ENCODE peak calls at places on chromosomes 3 and 15, in four cellular contexts. One of them, this sample, is unnamed.

GRCh38 chr15:82999905-83000671 is 11.4 kb downstream of the C15orf40 start:
- DNase-seq in SK-N-MC: peak
- DNase-seq in HepG2: peak
- DNase-seq in HCT116: no peak
- DNase-seq in this sample: peak

GRCh38 chr3:115325539-115325938 is 178.5 kb upstream of the ZBTB20 start:
- DNase-seq in HepG2: peak
- DNase-seq in SK-N-MC: no peak
- DNase-seq in HCT116: no peak
- DNase-seq in this sample: no peak

GRCh38 chr3:192641911-192642310 is 85.4 kb downstream of the FGF12 start:
- DNase-seq in SK-N-MC: no peak
- DNase-seq in HCT116: no peak
- DNase-seq in HepG2: no peak
- DNase-seq in this sample: no peak

GRCh38 chr15:49439678-49440375 is 16.8 kb downstream of the FGF7 start:
- DNase-seq in HepG2: no peak
- DNase-seq in SK-N-MC: no peak
- DNase-seq in HCT116: no peak
- DNase-seq in this sample: no peak

GRCh38 chr3:102200126-102200525 is 234.7 kb upstream of the ZPLD1 start:
- DNase-seq in HCT116: no peak
- DNase-seq in SK-N-MC: no peak
- DNase-seq in HepG2: no peak
- DNase-seq in this sample: no peak

GRCh38 chr3:116127464-116127863 is 317.8 kb downstream of the LSAMP start:
- DNase-seq in HepG2: no peak
- DNase-seq in HCT116: no peak
- DNase-seq in SK-N-MC: no peak
- DNase-seq in this sample: no peak

GRCh38 chr3:127483902-127484591 is 106.5 kb downstream of the TPRA1 start:
- DNase-seq in HCT116: no peak
- DNase-seq in HepG2: no peak
- DNase-seq in SK-N-MC: no peak
- DNase-seq in this sample: peak

GRCh38 chr3:49616491-49616941 is 57.6 kb upstream of the APEH start:
- DNase-seq in HepG2: no peak
- DNase-seq in SK-N-MC: no peak
- DNase-seq in HCT116: no peak
- DNase-seq in this sample: no peak

GRCh38 chr15:25372298-25372697 is 66.5 kb downstream of the UBE3A start:
- DNase-seq in HepG2: no peak
- DNase-seq in HCT116: no peak
- DNase-seq in SK-N-MC: no peak
- DNase-seq in this sample: no peak

GRCh38 chr15:62440310-62440709 is 275.2 kb upstream of the C2CD4B start:
- DNase-seq in HepG2: no peak
- DNase-seq in HCT116: no peak
- DNase-seq in SK-N-MC: no peak
- DNase-seq in this sample: no peak

GRCh38 chr15:31100738-31101137 is 787 bp downstream of the TRPM1 start:
- DNase-seq in SK-N-MC: no peak
- DNase-seq in HepG2: no peak
- DNase-seq in HCT116: no peak
- DNase-seq in this sample: no peak

GRCh38 chr3:17151598-17152373 is 267.0 kb downstream of the PLCL2 start:
- DNase-seq in SK-N-MC: no peak
- DNase-seq in HepG2: no peak
- DNase-seq in HCT116: no peak
- DNase-seq in this sample: peak

GRCh38 chr3:170056710-170057454 is 19.1 kb downstream of the GPR160 start:
- DNase-seq in HCT116: no peak
- DNase-seq in HepG2: no peak
- DNase-seq in SK-N-MC: no peak
- DNase-seq in this sample: no peak

GRCh38 chr3:112499328-112499727 is at the start of gene BTLA:
- DNase-seq in HepG2: no peak
- DNase-seq in SK-N-MC: no peak
- DNase-seq in HCT116: no peak
- DNase-seq in this sample: no peak

GRCh38 chr3:299590-300301 is 103.2 kb downstream of the CHL1 start:
- DNase-seq in HepG2: no peak
- DNase-seq in HCT116: no peak
- DNase-seq in SK-N-MC: no peak
- DNase-seq in this sample: no peak

GRCh38 chr15:64050281-64051092 is 4.2 kb upstream of the DAPK2 start:
- DNase-seq in HCT116: no peak
- DNase-seq in HepG2: peak
- DNase-seq in SK-N-MC: no peak
- DNase-seq in this sample: no peak

GRCh38 chr3:18567293-18567692 is 142.2 kb upstream of the SATB1 start:
- DNase-seq in SK-N-MC: no peak
- DNase-seq in HepG2: no peak
- DNase-seq in HCT116: no peak
- DNase-seq in this sample: no peak

GRCh38 chr15:70566047-70566835 is 197.1 kb downstream of the UACA start:
- DNase-seq in SK-N-MC: no peak
- DNase-seq in HepG2: no peak
- DNase-seq in HCT116: no peak
- DNase-seq in this sample: no peak

GRCh38 chr3:47781326-47781684 is 388 bp downstream of the SMARCC1 start:
- DNase-seq in HCT116: no peak
- DNase-seq in SK-N-MC: no peak
- DNase-seq in HepG2: no peak
- DNase-seq in this sample: peak

GRCh38 chr15:89781891-89782618 is 5.9 kb downstream of the MESP2 start:
- DNase-seq in SK-N-MC: no peak
- DNase-seq in HepG2: peak
- DNase-seq in HCT116: peak
- DNase-seq in this sample: no peak

GRCh38 chr3:15903776-15904720 is 106.3 kb upstream of the ANKRD28 start:
- DNase-seq in HCT116: no peak
- DNase-seq in SK-N-MC: no peak
- DNase-seq in HepG2: no peak
- DNase-seq in this sample: no peak
- TF ChIP-seq POLR2AphosphoS5 in HCT116: no peak
- TF ChIP-seq POLR2AphosphoS5 in SK-N-MC: no peak
- TF ChIP-seq POLR2AphosphoS5 in HepG2: no peak
- TF ChIP-seq POLR2AphosphoS5 in this sample: no peak

GRCh38 chr3:177921153-177921552 is 615.1 kb upstream of the KCNMB2 start:
- DNase-seq in HCT116: no peak
- DNase-seq in SK-N-MC: no peak
- DNase-seq in HepG2: no peak
- DNase-seq in this sample: no peak
- TF ChIP-seq POLR2AphosphoS5 in HCT116: no peak
- TF ChIP-seq POLR2AphosphoS5 in SK-N-MC: no peak
- TF ChIP-seq POLR2AphosphoS5 in HepG2: no peak
- TF ChIP-seq POLR2AphosphoS5 in this sample: no peak

DNA sequence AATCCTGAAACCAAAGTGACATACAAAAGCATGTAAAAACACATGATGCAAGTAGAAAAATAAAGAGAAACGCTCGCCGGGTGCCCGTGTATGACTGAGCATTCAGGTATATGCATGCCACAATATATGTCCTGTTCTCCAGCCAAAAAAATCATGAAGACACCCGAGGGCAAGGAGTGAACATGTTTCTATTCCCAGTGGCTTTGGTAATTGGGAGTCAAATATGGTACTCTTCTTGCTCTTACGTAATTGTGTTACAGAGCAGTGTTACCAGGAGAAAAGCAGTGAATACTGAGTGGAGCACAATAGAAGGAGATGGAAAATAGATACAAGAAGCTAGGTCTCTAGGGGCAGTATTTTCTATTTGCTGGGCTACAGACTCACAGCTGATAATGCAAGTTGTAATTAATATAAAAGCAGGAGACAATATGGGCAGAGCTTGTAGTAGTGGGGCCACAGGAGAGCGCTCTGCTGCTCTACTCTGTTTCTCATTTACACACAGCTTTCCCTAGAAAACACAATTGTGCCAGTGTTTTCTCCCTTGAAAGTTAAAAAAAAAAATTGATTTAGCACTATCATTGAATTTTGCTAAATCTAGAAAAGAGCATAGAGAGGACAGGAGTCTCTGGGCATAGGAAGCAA is 13.2 kb downstream of the MEIS2 start:
- DNase-seq in SK-N-MC: no peak
- DNase-seq in HCT116: no peak
- DNase-seq in HepG2: no peak
- DNase-seq in this sample: no peak
- TF ChIP-seq POLR2AphosphoS5 in SK-N-MC: no peak
- TF ChIP-seq POLR2AphosphoS5 in HCT116: no peak
- TF ChIP-seq POLR2AphosphoS5 in HepG2: no peak
- TF ChIP-seq POLR2AphosphoS5 in this sample: no peak

DNA sequence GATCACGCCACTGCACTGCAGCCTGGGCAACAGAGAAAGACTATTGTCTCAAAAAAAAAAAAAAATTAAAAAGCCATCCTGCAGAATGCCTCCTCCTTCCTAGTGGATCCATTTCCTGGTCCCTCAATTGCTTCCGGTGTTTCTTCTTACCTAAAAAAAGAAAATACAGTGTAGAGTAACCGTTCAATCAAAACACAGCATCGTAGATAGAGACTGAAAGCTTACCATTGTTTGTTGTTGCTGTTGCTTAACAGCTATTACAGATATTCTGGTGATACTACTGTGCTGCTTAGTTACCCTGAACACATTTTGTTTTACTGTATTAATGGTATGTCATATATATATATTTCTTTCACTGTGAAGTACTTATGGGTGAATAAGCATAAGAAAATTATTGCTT is 105.5 kb upstream of the LRRFIP2 start:
- DNase-seq in HepG2: no peak
- DNase-seq in HCT116: no peak
- DNase-seq in SK-N-MC: no peak
- DNase-seq in this sample: no peak
- TF ChIP-seq POLR2AphosphoS5 in HepG2: no peak
- TF ChIP-seq POLR2AphosphoS5 in HCT116: no peak
- TF ChIP-seq POLR2AphosphoS5 in SK-N-MC: no peak
- TF ChIP-seq POLR2AphosphoS5 in this sample: no peak

DNA sequence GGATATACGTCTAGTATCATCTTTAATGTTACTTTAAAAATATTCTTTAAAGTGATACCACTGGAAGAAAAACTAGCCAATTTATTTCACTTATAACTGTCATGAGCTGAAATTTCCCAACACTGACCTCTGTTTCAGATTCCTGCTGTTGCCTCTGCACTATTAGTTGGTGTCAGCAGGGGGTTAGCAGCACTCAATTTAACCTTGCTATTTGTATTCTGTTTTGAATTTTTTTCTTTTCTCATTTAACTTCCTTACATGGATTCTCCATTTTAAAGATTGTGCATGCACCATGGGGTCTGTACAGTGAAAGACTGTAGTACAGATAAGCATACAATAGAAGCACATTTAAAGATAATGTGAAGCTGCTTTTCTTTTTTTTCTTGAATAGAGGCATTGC is 169.2 kb downstream of the UBE2E2 start:
- DNase-seq in SK-N-MC: no peak
- DNase-seq in HCT116: no peak
- DNase-seq in HepG2: no peak
- DNase-seq in this sample: no peak
- TF ChIP-seq POLR2AphosphoS5 in SK-N-MC: no peak
- TF ChIP-seq POLR2AphosphoS5 in HCT116: no peak
- TF ChIP-seq POLR2AphosphoS5 in HepG2: no peak
- TF ChIP-seq POLR2AphosphoS5 in this sample: no peak

GRCh38 chr15:75842722-75843617 is at the start of gene UBE2Q2:
- DNase-seq in HCT116: no peak
- DNase-seq in HepG2: peak
- DNase-seq in SK-N-MC: no peak
- DNase-seq in this sample: peak
- TF ChIP-seq POLR2AphosphoS5 in HCT116: peak
- TF ChIP-seq POLR2AphosphoS5 in HepG2: peak
- TF ChIP-seq POLR2AphosphoS5 in SK-N-MC: no peak
- TF ChIP-seq POLR2AphosphoS5 in this sample: peak

GRCh38 chr3:152304160-152304559 is 35.4 kb downstream of the MBNL1 start:
- DNase-seq in SK-N-MC: no peak
- DNase-seq in HCT116: no peak
- DNase-seq in HepG2: no peak
- DNase-seq in this sample: no peak

GRCh38 chr3:152305075-152305474 is 36.3 kb downstream of the MBNL1 start:
- DNase-seq in HepG2: no peak
- DNase-seq in SK-N-MC: no peak
- DNase-seq in HCT116: no peak
- DNase-seq in this sample: no peak

GRCh38 chr3:152301745-152302181 is 33.0 kb downstream of the MBNL1 start:
- DNase-seq in SK-N-MC: no peak
- DNase-seq in HepG2: no peak
- DNase-seq in HCT116: no peak
- DNase-seq in this sample: no peak

GRCh38 chr3:152300029-152300764 is 31.5 kb downstream of the MBNL1 start:
- DNase-seq in HepG2: no peak
- DNase-seq in SK-N-MC: no peak
- DNase-seq in HCT116: no peak
- DNase-seq in this sample: no peak

GRCh38 chr3:152302521-152303021 is 33.8 kb downstream of the MBNL1 start:
- DNase-seq in SK-N-MC: peak
- DNase-seq in HepG2: peak
- DNase-seq in HCT116: no peak
- DNase-seq in this sample: no peak
- TF ChIP-seq POLR2AphosphoS5 in SK-N-MC: no peak
- TF ChIP-seq POLR2AphosphoS5 in HepG2: no peak
- TF ChIP-seq POLR2AphosphoS5 in HCT116: no peak
- TF ChIP-seq POLR2AphosphoS5 in this sample: no peak

DNA sequence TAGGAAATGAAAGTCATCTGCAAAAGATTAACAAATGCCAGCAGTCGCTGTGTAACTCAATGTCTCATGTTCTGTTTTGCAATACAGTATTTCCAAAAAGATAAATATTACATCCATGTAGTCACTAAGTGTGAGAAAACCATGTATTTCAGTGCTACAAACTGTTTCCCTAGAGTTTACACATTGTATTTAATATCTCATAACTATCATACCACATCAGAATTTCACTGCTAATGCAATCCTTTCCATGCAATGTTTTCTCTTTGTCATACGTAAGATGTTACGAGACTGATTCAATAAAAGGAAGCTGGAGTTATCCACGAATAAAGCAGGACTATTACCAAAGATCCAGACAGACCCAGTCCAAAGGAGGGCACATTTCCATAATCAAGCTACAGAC is 269.4 kb downstream of the GBE1 start:
- DNase-seq in HCT116: no peak
- DNase-seq in SK-N-MC: no peak
- DNase-seq in HepG2: no peak
- DNase-seq in this sample: no peak
- TF ChIP-seq POLR2AphosphoS5 in HCT116: no peak
- TF ChIP-seq POLR2AphosphoS5 in SK-N-MC: no peak
- TF ChIP-seq POLR2AphosphoS5 in HepG2: no peak
- TF ChIP-seq POLR2AphosphoS5 in this sample: no peak

DNA sequence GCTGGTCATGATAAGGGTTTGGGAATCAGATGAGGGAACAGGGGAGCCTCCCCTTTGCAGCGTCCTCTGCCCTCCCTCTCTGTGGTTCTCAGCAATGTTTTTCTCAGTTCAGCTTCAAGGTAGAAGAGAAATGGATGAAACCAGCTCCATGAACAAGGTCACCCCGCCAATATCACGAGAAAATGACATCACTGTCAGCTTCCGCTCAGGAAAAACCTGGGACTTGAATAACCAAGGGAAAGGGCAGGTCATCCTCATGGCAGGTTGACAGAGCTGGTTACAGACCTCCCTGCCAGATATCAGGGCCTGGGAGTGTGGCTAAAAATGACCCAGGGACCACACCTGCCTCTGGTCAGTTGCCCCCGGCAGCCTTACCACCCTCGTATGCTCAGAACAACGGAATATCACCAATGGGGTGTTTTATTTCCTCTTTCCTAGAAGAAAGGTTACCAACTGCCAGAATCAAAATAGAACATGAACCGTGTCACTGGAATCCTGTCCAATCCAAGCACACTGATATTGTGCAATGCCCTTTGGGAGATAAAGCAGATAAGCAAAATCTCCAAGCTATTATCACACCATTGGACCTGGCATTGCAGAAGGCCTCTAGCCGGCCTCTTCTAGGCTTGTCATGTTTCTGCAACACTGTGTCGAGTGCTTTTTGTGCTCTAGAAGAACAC is 26.1 kb downstream of the LSM3 start:
- DNase-seq in HepG2: no peak
- DNase-seq in HCT116: no peak
- DNase-seq in SK-N-MC: no peak
- DNase-seq in this sample: no peak
- TF ChIP-seq POLR2AphosphoS5 in HepG2: no peak
- TF ChIP-seq POLR2AphosphoS5 in HCT116: no peak
- TF ChIP-seq POLR2AphosphoS5 in SK-N-MC: no peak
- TF ChIP-seq POLR2AphosphoS5 in this sample: no peak